ENCODE peak calls at places on chromosomes 11 and 22, in eight cellular contexts. O is brain microvascular endothelial cell; J is T-helper 1 cell; N is CD4-positive, alpha-beta memory T cell; D is H9; P is non-pigmented ciliary epithelial cell; U is stimulated activated CD8-positive, alpha-beta memory T cell treated with anti-CD3 and anti-CD28 coated beads, Interleukin-15, amount 100 ng/mL, for 24 hours; B is ACHN. E is an unnamed sample.

GRCh38 chr11:78414321-78415051 is 3.1 kb downstream of the GAB2 start:
- DNase-seq in O (no peak), J (no peak), N (peak), D (no peak), P (no peak), U (no peak), B (peak), E (peak)

GRCh38 chr11:66068154-66068821 is 1.8 kb upstream of the PACS1 start:
- DNase-seq in O (peak), J (peak), N (peak), D (peak), P (no peak), U (peak), B (peak), E (peak)

GRCh38 chr22:50473855-50474671 is 772 bp downstream of the SBF1 start:
- DNase-seq in O (peak), J (peak), N (peak), D (no peak), P (peak), U (no peak), B (peak), E (peak)

GRCh38 chr11:541433-541885 is 4.1 kb downstream of the LRRC56 start:
- DNase-seq in O (no peak), J (no peak), N (no peak), D (no peak), P (no peak), U (no peak), B (no peak), E (no peak)

GRCh38 chr11:65391007-65391406 is 4.6 kb downstream of the FRMD8 start:
- DNase-seq in O (no peak), J (no peak), N (no peak), D (no peak), P (no peak), U (no peak), B (no peak), E (peak)

GRCh38 chr22:45321827-45322226 is 12.1 kb downstream of the FAM118A start:
- DNase-seq in O (no peak), J (no peak), N (no peak), D (no peak), P (no peak), U (no peak), B (no peak), E (no peak)

GRCh38 chr11:20099527-20099926 is 60.7 kb downstream of the DBX1 start:
- DNase-seq in O (no peak), J (peak), N (no peak), D (no peak), P (no peak), U (no peak), B (no peak), E (no peak)

GRCh38 chr11:111762981-111763643 is 3.1 kb downstream of the PPP2R1B start:
- DNase-seq in O (no peak), J (no peak), N (no peak), D (no peak), P (no peak), U (no peak), B (no peak), E (no peak)